ENCODE peak calls at places on chromosomes 7 and 10, in five cellular contexts. X is sciatic nerve; R is stimulated activated CD8-positive, alpha-beta memory T cell treated with anti-CD3 and anti-CD28 coated beads, Interleukin-2, amount 100 ng/mL, for 1 hour; W is heart left ventricle; S is anterior cingulate cortex. K is an unnamed sample.

GRCh38 chr10:104580774-104581675 is 60.1 kb upstream of the SORCS3 start:
- DNase-seq in X (peak; percentile 86), R (peak; percentile 34), W (peak; percentile 60), S (peak; percentile 77), K (peak; percentile 25)

GRCh38 chr10:101097881-101098280 is 33.2 kb upstream of the TLX1 start:
- DNase-seq in X (no peak), R (no peak), W (no peak), S (no peak), K (no peak)

GRCh38 chr7:69910150-69910549 is 311.9 kb downstream of the AUTS2 start:
- DNase-seq in X (no peak), R (no peak), W (no peak), S (no peak), K (no peak)

GRCh38 chr10:12487366-12487765 is 138.0 kb downstream of the CAMK1D start:
- DNase-seq in X (no peak), R (no peak), W (no peak), S (no peak), K (no peak)

GRCh38 chr10:124307531-124308350 is 111.0 kb downstream of the OAT start:
- DNase-seq in X (no peak), R (no peak), W (no peak), S (no peak), K (no peak)

GRCh38 chr7:23523486-23524075 is 8.2 kb downstream of the TRA2A start:
- DNase-seq in X (no peak), R (no peak), W (no peak), S (no peak), K (no peak)

GRCh38 chr7:17521437-17521836 is 223.0 kb downstream of the AHR start:
- DNase-seq in X (no peak), R (no peak), W (no peak), S (no peak), K (no peak)

GRCh38 chr10:62545667-62546066 is 171.5 kb downstream of the ZNF365 start:
- DNase-seq in X (no peak), R (no peak), W (no peak), S (no peak), K (no peak)

GRCh38 chr10:22617516-22617915 is 96.9 kb downstream of the PIP4K2A start:
- DNase-seq in X (no peak), R (no peak), W (no peak), S (peak; percentile 27), K (no peak)

GRCh38 chr7:84529480-84530205 is 335.1 kb upstream of the SEMA3A start:
- DNase-seq in X (no peak), R (no peak), W (no peak), S (no peak), K (no peak)

GRCh38 chr7:137146996-137147720 is 196.4 kb downstream of the PTN start:
- DNase-seq in X (no peak), R (no peak), W (no peak), S (no peak), K (no peak)

GRCh38 chr10:107727762-107728317 is 563.3 kb upstream of the SORCS1 start:
- DNase-seq in X (no peak), R (no peak), W (no peak), S (no peak), K (no peak)

GRCh38 chr7:70700055-70700934 is 431.6 kb upstream of the GALNT17 start:
- DNase-seq in X (no peak), R (no peak), W (no peak), S (no peak), K (no peak)

GRCh38 chr10:21336476-21337170 is 188.9 kb downstream of the SKIDA1 start:
- DNase-seq in X (no peak), R (no peak), W (peak; percentile 63), S (no peak), K (peak; percentile 16)

GRCh38 chr7:101662447-101662998 is 33.4 kb upstream of the MYL10 start:
- DNase-seq in X (no peak), R (no peak), W (no peak), S (no peak), K (no peak)

GRCh38 chr10:57049096-57049495 is 688.0 kb upstream of the ZWINT start:
- DNase-seq in X (no peak), R (no peak), W (no peak), S (no peak), K (no peak)

GRCh38 chr7:155858521-155859061 is 46.3 kb upstream of the SHH start:
- DNase-seq in X (no peak), R (no peak), W (no peak), S (no peak), K (no peak)

GRCh38 chr10:91614254-91614624 is 18.6 kb downstream of the PPP1R3C start:
- DNase-seq in X (no peak), R (no peak), W (no peak), S (no peak), K (no peak)

GRCh38 chr10:65571011-65571570 is 1354.7 kb upstream of the LRRTM3 start:
- DNase-seq in X (no peak), R (no peak), W (no peak), S (no peak), K (no peak)

GRCh38 chr7:50362712-50363282 is 58.3 kb downstream of the IKZF1 start:
- DNase-seq in X (no peak), R (no peak), W (no peak), S (no peak), K (no peak)

GRCh38 chr7:818031-818699 is 14.1 kb upstream of the SUN1 start:
- DNase-seq in X (no peak), R (no peak), W (no peak), S (no peak), K (no peak)

GRCh38 chr7:1172666-1173523 is 12.9 kb upstream of the ZFAND2A start:
- DNase-seq in X (no peak), R (no peak), W (no peak), S (no peak), K (no peak)

GRCh38 chr7:45923290-45923689 is 2.2 kb upstream of the IGFBP3 start:
- DNase-seq in X (peak; percentile 85), R (no peak), W (peak; percentile 79), S (peak; percentile 77), K (no peak)

GRCh38 chr7:36796850-36797618 is 72.7 kb upstream of the AOAH start:
- DNase-seq in X (no peak), R (no peak), W (no peak), S (no peak), K (no peak)

GRCh38 chr10:480928-481551 is 208.4 kb downstream of the DIP2C start:
- DNase-seq in X (no peak), R (no peak), W (peak; percentile 20), S (peak; percentile 38), K (no peak)

GRCh38 chr7:99224263-99224947 is 16.5 kb upstream of the KPNA7 start:
- DNase-seq in X (no peak), R (no peak), W (no peak), S (no peak), K (peak; percentile 71)

GRCh38 chr10:106114656-106115186 is 1049.8 kb downstream of the SORCS1 start:
- DNase-seq in X (no peak), R (no peak), W (no peak), S (no peak), K (no peak)

GRCh38 chr7:141593134-141593533 is 41.9 kb downstream of the AGK start:
- DNase-seq in X (no peak), R (no peak), W (no peak), S (peak; percentile 17), K (no peak)